ENCODE peak calls at places on chromosomes 4 and X, in five cellular contexts. Z is fibroblast of pulmonary artery; K is activated CD4-positive, alpha-beta T cell treated with anti-CD3 and anti-CD28 coated beads, Interleukin-2, amount 50 U/mL, for 1 hour; L is right lobe of liver; U is activated CD8-positive, alpha-beta memory T cell treated with anti-CD3 and anti-CD28 coated beads, Interleukin-2, amount 50 U/mL, for 4 hours. E is an unnamed sample.

GRCh38 chr4:24730256-24731001 is 64.9 kb upstream of the SOD3 start:
- DNase-seq in Z (peak; percentile 28), K (no peak), L (no peak), U (no peak), E (peak; percentile 83)

GRCh38 chr4:148203056-148203898 is 238.9 kb downstream of the NR3C2 start:
- DNase-seq in Z (no peak), K (no peak), L (no peak), U (no peak), E (no peak)

GRCh38 chrX:132774312-132774711 is 184.1 kb downstream of the HS6ST2 start:
- DNase-seq in Z (no peak), K (no peak), L (no peak), U (no peak), E (no peak)

GRCh38 chrX:41198410-41198809 is 113.2 kb downstream of the USP9X start:
- DNase-seq in Z (no peak), K (no peak), L (no peak), U (no peak), E (no peak)

GRCh38 chr4:2932951-2933565 is 30.1 kb downstream of the NOP14 start:
- DNase-seq in Z (no peak), K (no peak), L (no peak), U (no peak), E (peak; percentile 71)

GRCh38 chr4:82998898-82999297 is 11.7 kb downstream of the LIN54 start:
- DNase-seq in Z (no peak), K (no peak), L (no peak), U (no peak), E (no peak)

GRCh38 chr4:145347684-145348083 is 134.0 kb upstream of the SMAD1 start:
- DNase-seq in Z (peak; percentile 9), K (no peak), L (no peak), U (no peak), E (no peak)

GRCh38 chr4:183402771-183403170 is 41.7 kb upstream of the CDKN2AIP start:
- DNase-seq in Z (no peak), K (no peak), L (no peak), U (no peak), E (no peak)

GRCh38 chr4:14478504-14478903 is 523.8 kb upstream of the CPEB2 start:
- DNase-seq in Z (no peak), K (no peak), L (no peak), U (no peak), E (no peak)

GRCh38 chr4:3879681-3880594 is 113.8 kb downstream of the ADRA2C start:
- DNase-seq in Z (no peak), K (peak; percentile 20), L (no peak), U (peak; percentile 28), E (no peak)

GRCh38 chrX:123961268-123962005 is at the start of gene STAG2:
- DNase-seq in Z (peak; percentile 93), K (peak; percentile 35), L (peak; percentile 64), U (peak; percentile 33), E (peak; percentile 80)

GRCh38 chr4:57119054-57119651 is 9.0 kb upstream of the IGFBP7 start:
- DNase-seq in Z (peak; percentile 96), K (no peak), L (no peak), U (no peak), E (no peak)

GRCh38 chr4:185086053-185086452 is 57.0 kb upstream of the SLC25A4 start:
- DNase-seq in Z (no peak), K (no peak), L (no peak), U (no peak), E (no peak)

GRCh38 chr4:174702974-174703478 is 126.0 kb downstream of the GLRA3 start:
- DNase-seq in Z (peak; percentile 37), K (no peak), L (no peak), U (no peak), E (no peak)

GRCh38 chrX:71118985-71119535 is 664 bp downstream of the MED12 start:
- DNase-seq in Z (no peak), K (no peak), L (no peak), U (no peak), E (no peak)

E was measured in Right ventricle myocardium inferior.